ENCODE peak calls at places on chromosome 18, in seven cellular contexts. A is brain pericyte, H is CD14-positive monocyte, J is M059J, E is BJ, V is hypothalamus, K is NCI-H774. W is an unnamed sample.

GRCh38 chr18:24677011-24677410 is 216.6 kb downstream of the HRH4 start:
- DNase-seq in A (no peak), H (no peak), J (peak), E (peak), V (no peak), K (no peak), W (peak)

GRCh38 chr18:12014091-12014490 is 32.8 kb downstream of the IMPA2 start:
- DNase-seq in A (no peak), H (no peak), J (no peak), E (no peak), V (no peak), K (no peak), W (no peak)

GRCh38 chr18:2774669-2775068 is 72.1 kb upstream of the EMILIN2 start:
- DNase-seq in A (no peak), H (no peak), J (no peak), E (no peak), V (no peak), K (no peak), W (no peak)

GRCh38 chr18:41940506-41941215 is 14.4 kb upstream of the PIK3C3 start:
- DNase-seq in A (no peak), H (no peak), J (peak), E (peak), V (no peak), K (no peak), W (peak)

GRCh38 chr18:70073442-70073841 is 125.8 kb upstream of the CD226 start:
- DNase-seq in A (no peak), H (no peak), J (no peak), E (no peak), V (no peak), K (no peak), W (no peak)

GRCh38 chr18:3508576-3509559 is 58.9 kb downstream of the TGIF1 start:
- DNase-seq in A (no peak), H (no peak), J (no peak), E (no peak), V (peak), K (no peak), W (no peak)

GRCh38 chr18:43278401-43278800 is 1.1 kb upstream of the SYT4 start:
- DNase-seq in A (no peak), H (no peak), J (no peak), E (no peak), V (no peak), K (no peak), W (no peak)

GRCh38 chr18:30730915-30731314 is 311.6 kb downstream of the DSC3 start:
- DNase-seq in A (no peak), H (no peak), J (no peak), E (no peak), V (no peak), K (no peak), W (no peak)

GRCh38 chr18:68054669-68055068 is 538.1 kb upstream of the DSEL start:
- DNase-seq in A (no peak), H (no peak), J (no peak), E (no peak), V (no peak), K (no peak), W (no peak)

GRCh38 chr18:44309185-44309584 is 371.5 kb upstream of the SETBP1 start:
- DNase-seq in A (no peak), H (no peak), J (peak), E (peak), V (no peak), K (no peak), W (no peak)

GRCh38 chr18:24015897-24016631 is 1.5 kb downstream of the TTC39C start:
- DNase-seq in A (no peak), H (no peak), J (no peak), E (no peak), V (no peak), K (no peak), W (no peak)

GRCh38 chr18:78138993-78139496 is 840.6 kb upstream of the SALL3 start:
- DNase-seq in A (no peak), H (no peak), J (no peak), E (no peak), V (no peak), K (peak), W (no peak)

GRCh38 chr18:2402084-2402483 is 169.2 kb downstream of the METTL4 start:
- DNase-seq in A (no peak), H (no peak), J (peak), E (peak), V (no peak), K (no peak), W (no peak)

GRCh38 chr18:8793445-8794132 is 88.2 kb downstream of the MTCL1 start:
- DNase-seq in A (no peak), H (no peak), J (peak), E (no peak), V (no peak), K (no peak), W (no peak)

GRCh38 chr18:78241535-78242306 is 737.9 kb upstream of the SALL3 start:
- DNase-seq in A (no peak), H (no peak), J (no peak), E (no peak), V (no peak), K (peak), W (no peak)

GRCh38 chr18:43525149-43525548 is 247.9 kb upstream of the SYT4 start:
- DNase-seq in A (no peak), H (no peak), J (peak), E (no peak), V (no peak), K (no peak), W (no peak)

GRCh38 chr18:54671291-54671881 is 80.3 kb downstream of the DYNAP start:
- DNase-seq in A (no peak), H (no peak), J (peak), E (no peak), V (no peak), K (peak), W (peak)

GRCh38 chr18:42574871-42575270 is 540.6 kb downstream of the RIT2 start:
- DNase-seq in A (no peak), H (no peak), J (no peak), E (no peak), V (no peak), K (no peak), W (no peak)

GRCh38 chr18:5058768-5059539 is 138.1 kb downstream of the AKAIN1 start:
- DNase-seq in A (no peak), H (peak), J (peak), E (no peak), V (no peak), K (no peak), W (no peak)

GRCh38 chr18:31189757-31190156 is 27.1 kb upstream of the DSC1 start:
- DNase-seq in A (no peak), H (no peak), J (no peak), E (no peak), V (no peak), K (no peak), W (no peak)